ENCODE peak calls at places on chromosomes 11 and 22, in nine cellular contexts. D is T-helper 2 cell; X is NT2/D1; J is neural progenitor cell; N is nephron progenitor cell; K is pons; R is EH; C is stimulated activated CD8-positive, alpha-beta memory T cell treated with anti-CD3 and anti-CD28 coated beads, Interleukin-15, amount 100 ng/mL, for 4 hours; E is NCI-H460. Q is an unnamed sample.

GRCh38 chr11:72723508-72723907 is 28.7 kb downstream of the ARAP1 start:
- DNase-seq in N (no peak), D (no peak), J (no peak), X (no peak), E (no peak), K (no peak), C (no peak), R (no peak), Q (no peak)

GRCh38 chr11:8017071-8017470 is 29.9 kb downstream of the EIF3F start:
- DNase-seq in J (no peak), C (no peak), N (no peak), K (no peak), E (no peak), R (no peak), D (no peak), X (no peak), Q (no peak)

GRCh38 chr22:24117942-24118341 is 63.3 kb upstream of the SUSD2 start:
- DNase-seq in D (no peak), R (no peak), X (peak), E (no peak), N (no peak), J (peak), K (no peak), C (no peak), Q (peak)

GRCh38 chr11:94694309-94695060 is 73.7 kb upstream of the AMOTL1 start:
- DNase-seq in R (no peak), C (no peak), X (no peak), E (no peak), D (no peak), N (no peak), J (no peak), K (no peak), Q (no peak)

GRCh38 chr11:88414385-88414861 is 76.9 kb upstream of the CTSC start:
- DNase-seq in C (no peak), J (no peak), R (peak), E (no peak), K (peak), X (no peak), D (no peak), N (no peak), Q (peak)

GRCh38 chr11:117664897-117665296 is 132.1 kb downstream of the DSCAML1 start:
- DNase-seq in K (no peak), C (no peak), J (peak), N (peak), D (no peak), R (no peak), X (no peak), E (no peak), Q (no peak)

GRCh38 chr11:65448418-65449196 is 26.0 kb downstream of the NEAT1 start:
- DNase-seq in X (peak), K (no peak), N (no peak), E (no peak), D (no peak), C (no peak), J (peak), R (peak), Q (no peak)

GRCh38 chr22:41096841-41097240 is 4.4 kb downstream of the EP300 start:
- DNase-seq in C (no peak), N (no peak), K (no peak), R (no peak), J (no peak), D (no peak), E (no peak), X (no peak), Q (no peak)

GRCh38 chr11:92302766-92303165 is 78.1 kb downstream of the FAT3 start:
- DNase-seq in D (no peak), E (no peak), R (peak), J (no peak), X (no peak), N (no peak), K (no peak), C (no peak), Q (no peak)

GRCh38 chr22:46012182-46012880 is 35.4 kb upstream of the WNT7B start:
- DNase-seq in N (no peak), E (no peak), J (no peak), R (no peak), D (no peak), X (no peak), K (no peak), C (no peak), Q (no peak)

GRCh38 chr22:41915783-41916493 is 1.1 kb upstream of the SHISA8 start:
- DNase-seq in D (no peak), X (no peak), K (no peak), R (no peak), J (peak), N (no peak), E (no peak), C (no peak), Q (no peak)

GRCh38 chr11:3130269-3131071 is 34.6 kb downstream of the OSBPL5 start:
- DNase-seq in D (peak), E (no peak), K (peak), X (no peak), C (no peak), N (no peak), R (no peak), J (no peak), Q (no peak)

GRCh38 chr22:37626556-37627075 is 12.9 kb upstream of the SH3BP1 start:
- DNase-seq in D (no peak), K (no peak), X (no peak), N (no peak), J (no peak), R (no peak), C (no peak), E (no peak), Q (no peak)

GRCh38 chr11:92511522-92512203 is 287.0 kb downstream of the FAT3 start:
- DNase-seq in C (no peak), R (no peak), N (no peak), D (no peak), K (no peak), E (no peak), X (peak), J (peak), Q (peak)

Q was measured in iPS-NIHi11.